ENCODE peak calls at places on chromosomes 2 and 18, in four cellular contexts. One of them, this sample, is unnamed.

GRCh38 chr2:109694190-109694589 is 80.0 kb downstream of the SOWAHC start:
- DNase-seq in right lobe of liver: no peak
- DNase-seq in AG04449: no peak
- DNase-seq in epithelial cell of esophagus: peak
- DNase-seq in this sample: no peak

GRCh38 chr18:37019157-37019571 is 190.2 kb downstream of the KIAA1328 start:
- DNase-seq in epithelial cell of esophagus: peak
- DNase-seq in right lobe of liver: no peak
- DNase-seq in AG04449: no peak
- DNase-seq in this sample: no peak

GRCh38 chr2:128362889-128363228 is 44.2 kb upstream of the HS6ST1 start:
- DNase-seq in AG04449: peak
- DNase-seq in epithelial cell of esophagus: no peak
- DNase-seq in right lobe of liver: no peak
- DNase-seq in this sample: no peak

GRCh38 chr18:63320041-63320689 is 596 bp upstream of the BCL2 start:
- DNase-seq in AG04449: no peak
- DNase-seq in epithelial cell of esophagus: peak
- DNase-seq in right lobe of liver: peak
- DNase-seq in this sample: no peak

GRCh38 chr18:46422552-46423055 is 234.4 kb downstream of the LOXHD1 start:
- DNase-seq in epithelial cell of esophagus: no peak
- DNase-seq in right lobe of liver: no peak
- DNase-seq in AG04449: no peak
- DNase-seq in this sample: no peak

GRCh38 chr2:9141379-9141667 is 65.3 kb upstream of the ASAP2 start:
- DNase-seq in epithelial cell of esophagus: no peak
- DNase-seq in right lobe of liver: no peak
- DNase-seq in AG04449: no peak
- DNase-seq in this sample: no peak

GRCh38 chr2:98463988-98464771 is 19.5 kb downstream of the INPP4A start:
- DNase-seq in AG04449: no peak
- DNase-seq in right lobe of liver: no peak
- DNase-seq in epithelial cell of esophagus: no peak
- DNase-seq in this sample: no peak

GRCh38 chr18:21851327-21851961 is 110.9 kb downstream of the MIB1 start:
- DNase-seq in epithelial cell of esophagus: peak
- DNase-seq in AG04449: no peak
- DNase-seq in right lobe of liver: no peak
- DNase-seq in this sample: no peak

GRCh38 chr2:16972276-16972675 is 306.6 kb upstream of the CYRIA start:
- DNase-seq in epithelial cell of esophagus: peak
- DNase-seq in right lobe of liver: no peak
- DNase-seq in AG04449: no peak
- DNase-seq in this sample: no peak

GRCh38 chr2:196410008-196410407 is 229.5 kb upstream of the CCDC150 start:
- DNase-seq in AG04449: no peak
- DNase-seq in epithelial cell of esophagus: no peak
- DNase-seq in right lobe of liver: no peak
- DNase-seq in this sample: no peak

GRCh38 chr18:79935925-79936324 is 15.5 kb downstream of the SLC66A2 start:
- DNase-seq in AG04449: no peak
- DNase-seq in right lobe of liver: no peak
- DNase-seq in epithelial cell of esophagus: no peak
- DNase-seq in this sample: peak

GRCh38 chr2:174688079-174688478 is 76.2 kb downstream of the CHRNA1 start:
- DNase-seq in right lobe of liver: no peak
- DNase-seq in AG04449: no peak
- DNase-seq in epithelial cell of esophagus: peak
- DNase-seq in this sample: no peak

GRCh38 chr2:177579486-177580036 is 187.0 kb downstream of the AGPS start:
- DNase-seq in epithelial cell of esophagus: no peak
- DNase-seq in AG04449: no peak
- DNase-seq in right lobe of liver: no peak
- DNase-seq in this sample: no peak

GRCh38 chr2:75675908-75676307 is 29.3 kb downstream of the MRPL19 start:
- DNase-seq in AG04449: no peak
- DNase-seq in epithelial cell of esophagus: no peak
- DNase-seq in right lobe of liver: no peak
- DNase-seq in this sample: no peak

GRCh38 chr2:168030862-168031624 is 216.4 kb downstream of the STK39 start:
- DNase-seq in right lobe of liver: no peak
- DNase-seq in epithelial cell of esophagus: peak
- DNase-seq in AG04449: peak
- DNase-seq in this sample: no peak

GRCh38 chr2:233700028-233700635 is 7.4 kb downstream of the UGT1A6 start:
- DNase-seq in epithelial cell of esophagus: no peak
- DNase-seq in right lobe of liver: no peak
- DNase-seq in AG04449: no peak
- DNase-seq in this sample: no peak

GRCh38 chr2:150522269-150522668 is 34.8 kb upstream of the RND3 start:
- DNase-seq in epithelial cell of esophagus: no peak
- DNase-seq in right lobe of liver: no peak
- DNase-seq in AG04449: no peak
- DNase-seq in this sample: no peak

GRCh38 chr2:71895320-71896161 is 252.1 kb downstream of the CYP26B1 start:
- DNase-seq in AG04449: no peak
- DNase-seq in epithelial cell of esophagus: no peak
- DNase-seq in right lobe of liver: no peak
- DNase-seq in this sample: no peak

GRCh38 chr2:201572822-201573493 is 70.3 kb downstream of the TMEM237 start:
- DNase-seq in AG04449: no peak
- DNase-seq in epithelial cell of esophagus: no peak
- DNase-seq in right lobe of liver: no peak
- DNase-seq in this sample: no peak

GRCh38 chr2:164954954-164955701 is at the start of gene SLC38A11:
- DNase-seq in epithelial cell of esophagus: peak
- DNase-seq in AG04449: no peak
- DNase-seq in right lobe of liver: peak
- DNase-seq in this sample: no peak

GRCh38 chr2:202032841-202033316 is 776 bp upstream of the FZD7 start:
- DNase-seq in AG04449: no peak
- DNase-seq in right lobe of liver: no peak
- DNase-seq in epithelial cell of esophagus: peak
- DNase-seq in this sample: no peak

GRCh38 chr2:72887836-72888437 is 729 bp downstream of the SPR start:
- DNase-seq in epithelial cell of esophagus: peak
- DNase-seq in AG04449: no peak
- DNase-seq in right lobe of liver: peak
- DNase-seq in this sample: no peak

GRCh38 chr2:10305715-10306114 is 3.0 kb downstream of the HPCAL1 start:
- DNase-seq in AG04449: no peak
- DNase-seq in epithelial cell of esophagus: no peak
- DNase-seq in right lobe of liver: no peak
- DNase-seq in this sample: peak

GRCh38 chr2:235312571-235312970 is 181.3 kb upstream of the AGAP1 start:
- DNase-seq in AG04449: no peak
- DNase-seq in epithelial cell of esophagus: no peak
- DNase-seq in right lobe of liver: no peak
- DNase-seq in this sample: no peak

GRCh38 chr2:206614825-206615224 is 27.5 kb upstream of the FAM237A start:
- DNase-seq in AG04449: no peak
- DNase-seq in right lobe of liver: no peak
- DNase-seq in epithelial cell of esophagus: peak
- DNase-seq in this sample: no peak

GRCh38 chr2:64675860-64676259 is 22.1 kb upstream of the SERTAD2 start:
- DNase-seq in right lobe of liver: no peak
- DNase-seq in epithelial cell of esophagus: peak
- DNase-seq in AG04449: no peak
- DNase-seq in this sample: no peak

GRCh38 chr2:60735496-60736250 is 20.4 kb upstream of the PAPOLG start:
- DNase-seq in AG04449: no peak
- DNase-seq in epithelial cell of esophagus: peak
- DNase-seq in right lobe of liver: no peak
- DNase-seq in this sample: no peak

GRCh38 chr2:99862566-99862965 is 279.8 kb downstream of the AFF3 start:
- DNase-seq in epithelial cell of esophagus: no peak
- DNase-seq in AG04449: no peak
- DNase-seq in right lobe of liver: no peak
- DNase-seq in this sample: no peak

GRCh38 chr2:95374029-95374428 is 28.5 kb upstream of the FAHD2A start:
- DNase-seq in epithelial cell of esophagus: no peak
- DNase-seq in AG04449: no peak
- DNase-seq in right lobe of liver: no peak
- DNase-seq in this sample: no peak

GRCh38 chr2:95374916-95375471 is 27.5 kb upstream of the FAHD2A start:
- DNase-seq in AG04449: no peak
- DNase-seq in right lobe of liver: no peak
- DNase-seq in epithelial cell of esophagus: no peak
- DNase-seq in this sample: no peak

GRCh38 chr2:95374451-95374915 is 28.0 kb upstream of the FAHD2A start:
- DNase-seq in right lobe of liver: no peak
- DNase-seq in epithelial cell of esophagus: no peak
- DNase-seq in AG04449: no peak
- DNase-seq in this sample: no peak

GRCh38 chr2:95372216-95372829 is 30.2 kb upstream of the FAHD2A start:
- DNase-seq in epithelial cell of esophagus: no peak
- DNase-seq in AG04449: no peak
- DNase-seq in right lobe of liver: no peak
- DNase-seq in this sample: peak

DNA sequence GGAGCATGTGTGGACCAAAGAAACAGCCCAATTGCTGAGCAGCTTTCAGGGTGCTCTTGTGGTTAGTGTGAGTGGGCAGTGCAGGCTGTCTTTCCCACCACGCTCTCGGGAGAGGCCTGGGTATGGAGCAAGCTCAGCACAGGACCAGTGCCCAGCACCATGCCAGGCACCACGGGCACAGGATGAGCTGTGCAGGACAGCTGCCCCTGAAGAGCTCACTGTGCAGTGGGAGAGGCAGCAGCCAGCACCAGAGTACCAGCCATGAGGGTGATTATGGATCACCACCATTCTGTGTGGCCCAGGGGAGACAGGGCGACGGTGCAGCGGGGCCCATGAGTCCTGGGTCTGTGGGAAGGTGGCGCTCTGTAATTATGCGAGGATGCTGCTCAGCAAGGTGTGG is 29.7 kb upstream of the FAHD2A start:
- DNase-seq in epithelial cell of esophagus: no peak
- DNase-seq in right lobe of liver: no peak
- DNase-seq in AG04449: no peak
- DNase-seq in this sample: peak
- TF ChIP-seq CTCF in epithelial cell of esophagus: no peak
- TF ChIP-seq CTCF in right lobe of liver: no peak
- TF ChIP-seq CTCF in AG04449: no peak
- TF ChIP-seq CTCF in this sample: no peak

GRCh38 chr2:216094701-216095100 is 13.0 kb downstream of the TMEM169 start:
- DNase-seq in epithelial cell of esophagus: no peak
- DNase-seq in AG04449: no peak
- DNase-seq in right lobe of liver: no peak
- DNase-seq in this sample: no peak

GRCh38 chr2:216101109-216101508 is 8.0 kb upstream of the XRCC5 start:
- DNase-seq in epithelial cell of esophagus: no peak
- DNase-seq in right lobe of liver: no peak
- DNase-seq in AG04449: no peak
- DNase-seq in this sample: no peak

GRCh38 chr2:216103213-216103612 is 5.9 kb upstream of the XRCC5 start:
- DNase-seq in epithelial cell of esophagus: no peak
- DNase-seq in right lobe of liver: no peak
- DNase-seq in AG04449: no peak
- DNase-seq in this sample: no peak

GRCh38 chr2:216104691-216105090 is 4.5 kb upstream of the XRCC5 start:
- DNase-seq in right lobe of liver: no peak
- DNase-seq in AG04449: no peak
- DNase-seq in epithelial cell of esophagus: no peak
- DNase-seq in this sample: no peak

GRCh38 chr2:216098687-216099334 is 10.3 kb upstream of the XRCC5 start:
- DNase-seq in epithelial cell of esophagus: no peak
- DNase-seq in right lobe of liver: no peak
- DNase-seq in AG04449: no peak
- DNase-seq in this sample: no peak
- TF ChIP-seq CTCF in epithelial cell of esophagus: no peak
- TF ChIP-seq CTCF in right lobe of liver: no peak
- TF ChIP-seq CTCF in AG04449: no peak
- TF ChIP-seq CTCF in this sample: no peak

GRCh38 chr18:24734058-24734457 is 273.6 kb downstream of the HRH4 start:
- DNase-seq in AG04449: no peak
- DNase-seq in epithelial cell of esophagus: peak
- DNase-seq in right lobe of liver: no peak
- DNase-seq in this sample: no peak
- TF ChIP-seq CTCF in AG04449: no peak
- TF ChIP-seq CTCF in epithelial cell of esophagus: peak
- TF ChIP-seq CTCF in right lobe of liver: no peak
- TF ChIP-seq CTCF in this sample: peak

DNA sequence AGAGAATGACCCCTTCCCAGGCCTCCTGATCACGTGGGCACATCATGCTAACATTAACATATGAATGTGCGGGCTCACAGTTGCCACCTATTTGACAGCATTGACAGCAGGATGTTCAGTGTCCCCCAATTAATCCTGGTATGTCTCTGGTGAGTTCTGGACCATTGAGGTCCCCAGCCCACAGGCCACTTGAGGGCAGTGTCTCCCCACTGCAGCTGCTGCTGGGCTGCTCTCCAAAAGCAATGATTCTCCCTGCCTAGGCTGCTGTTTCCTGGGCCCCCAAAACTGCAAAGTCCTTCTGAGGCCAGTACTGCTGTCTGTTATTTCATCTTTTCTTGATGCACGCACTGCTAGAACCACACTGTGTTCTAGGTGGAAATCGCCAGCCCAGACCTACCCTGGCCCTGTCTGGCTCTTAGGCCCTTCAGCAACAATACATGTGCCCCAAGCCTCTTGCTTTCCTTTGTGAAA is 52.7 kb upstream of the MAPK4 start:
- DNase-seq in right lobe of liver: peak
- DNase-seq in epithelial cell of esophagus: peak
- DNase-seq in AG04449: no peak
- DNase-seq in this sample: no peak
- TF ChIP-seq CTCF in right lobe of liver: peak
- TF ChIP-seq CTCF in epithelial cell of esophagus: peak
- TF ChIP-seq CTCF in AG04449: peak
- TF ChIP-seq CTCF in this sample: peak

DNA sequence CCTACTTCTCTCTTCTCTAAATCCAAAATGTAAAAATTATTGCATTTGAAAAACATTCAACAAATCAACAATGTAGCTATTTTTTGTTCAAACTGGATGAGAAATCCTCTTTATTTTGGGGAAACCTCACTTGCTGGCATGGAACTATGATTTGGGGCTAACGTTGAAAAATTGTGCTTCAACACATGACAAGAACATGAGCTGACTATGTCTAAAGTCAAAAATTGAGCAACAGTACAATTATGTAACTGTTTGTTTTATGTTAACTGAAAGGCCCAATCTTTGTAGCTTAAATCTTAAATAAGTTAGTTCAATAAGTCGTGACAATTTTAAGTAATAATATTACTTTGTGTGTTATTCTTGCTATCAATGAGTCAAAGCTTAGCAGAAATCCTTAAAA is 67.3 kb downstream of the TMEFF2 start:
- DNase-seq in AG04449: no peak
- DNase-seq in epithelial cell of esophagus: peak
- DNase-seq in right lobe of liver: no peak
- DNase-seq in this sample: no peak
- TF ChIP-seq CTCF in AG04449: no peak
- TF ChIP-seq CTCF in epithelial cell of esophagus: no peak
- TF ChIP-seq CTCF in right lobe of liver: no peak
- TF ChIP-seq CTCF in this sample: no peak

This sample was measured in chondrocyte.